ENCODE peak calls at places on chromosomes 3 and 15, in four cellular contexts. One of them, this sample, is unnamed.

GRCh38 chr3:126480251-126480650 is 4.6 kb upstream of the ZXDC start:
- DNase-seq in HepG2: no peak
- DNase-seq in GM12878: no peak
- DNase-seq in K562: no peak
- DNase-seq in this sample: no peak

GRCh38 chr3:127614928-127615592 is 13.9 kb upstream of the PODXL2 start:
- DNase-seq in HepG2: no peak
- DNase-seq in GM12878: no peak
- DNase-seq in K562: no peak
- DNase-seq in this sample: no peak

GRCh38 chr3:53274938-53275666 is 19.3 kb upstream of the TKT start:
- DNase-seq in HepG2: no peak
- DNase-seq in GM12878: no peak
- DNase-seq in K562: no peak
- DNase-seq in this sample: no peak

GRCh38 chr3:135050536-135050935 is 255.5 kb downstream of the EPHB1 start:
- DNase-seq in HepG2: no peak
- DNase-seq in GM12878: no peak
- DNase-seq in K562: no peak
- DNase-seq in this sample: no peak

GRCh38 chr3:64627471-64628321 is 60.1 kb downstream of the ADAMTS9 start:
- DNase-seq in HepG2: peak
- DNase-seq in GM12878: no peak
- DNase-seq in K562: no peak
- DNase-seq in this sample: no peak

GRCh38 chr3:98730338-98730737 is 32.8 kb upstream of the ST3GAL6 start:
- DNase-seq in HepG2: no peak
- DNase-seq in GM12878: peak
- DNase-seq in K562: no peak
- DNase-seq in this sample: no peak

GRCh38 chr3:10419637-10420232 is 85.7 kb downstream of the ATP2B2 start:
- DNase-seq in HepG2: no peak
- DNase-seq in GM12878: no peak
- DNase-seq in K562: peak
- DNase-seq in this sample: no peak

GRCh38 chr15:72168131-72168825 is 29.3 kb downstream of the GRAMD2A start:
- DNase-seq in HepG2: no peak
- DNase-seq in GM12878: no peak
- DNase-seq in K562: no peak
- DNase-seq in this sample: no peak

GRCh38 chr15:35674873-35675781 is 129.2 kb upstream of the DPH6 start:
- DNase-seq in HepG2: no peak
- DNase-seq in GM12878: peak
- DNase-seq in K562: no peak
- DNase-seq in this sample: no peak

DNA sequence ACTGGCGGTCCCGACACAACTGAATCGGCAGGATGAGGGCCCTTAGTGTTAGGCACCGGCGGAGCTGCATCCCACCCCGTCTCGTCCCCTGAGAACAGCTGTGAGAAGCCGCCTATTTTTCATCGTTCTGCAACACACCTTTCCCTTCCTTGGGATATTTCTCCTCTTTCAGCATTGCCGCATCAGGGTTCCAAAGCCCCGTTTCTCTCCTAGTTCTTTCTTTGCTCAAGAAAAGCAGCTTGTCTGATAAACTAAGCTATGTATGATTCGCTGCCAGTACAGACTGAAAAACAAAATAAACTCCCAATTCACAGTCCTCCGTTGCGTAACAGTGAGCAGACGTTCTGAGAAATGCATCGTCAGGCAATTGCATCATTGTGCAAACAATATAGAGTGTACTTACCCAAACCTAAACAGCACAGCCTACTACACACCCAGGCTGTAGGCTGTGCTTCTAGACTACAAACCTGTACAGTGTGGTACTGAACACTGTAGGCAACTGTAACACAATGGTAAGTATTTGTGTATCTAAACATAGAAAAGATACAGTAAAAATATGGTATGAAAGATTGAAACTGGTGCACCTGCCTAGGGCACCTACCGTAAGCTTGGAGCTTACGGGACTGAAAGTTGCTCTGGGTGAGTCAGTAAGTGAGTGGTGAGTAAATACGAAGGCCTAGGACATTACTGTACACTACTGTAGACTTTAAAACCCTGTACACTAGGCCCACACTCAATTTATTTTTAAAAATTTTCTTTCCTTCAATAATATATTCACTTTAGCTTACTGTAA is 8.9 kb upstream of the ADAMTS17 start:
- DNase-seq in HepG2: peak
- DNase-seq in GM12878: no peak
- DNase-seq in K562: no peak
- DNase-seq in this sample: no peak
- TF ChIP-seq ATF3 in HepG2: peak
- TF ChIP-seq ATF3 in GM12878: no peak
- TF ChIP-seq ATF3 in K562: no peak
- TF ChIP-seq ATF3 in this sample: no peak

GRCh38 chr3:153624310-153625030 is 462.4 kb downstream of the RAP2B start:
- DNase-seq in HepG2: no peak
- DNase-seq in GM12878: no peak
- DNase-seq in K562: no peak
- DNase-seq in this sample: no peak
- TF ChIP-seq BRCA1 in HepG2: no peak
- TF ChIP-seq BRCA1 in GM12878: no peak
- TF ChIP-seq BRCA1 in K562: no peak
- TF ChIP-seq BRCA1 in this sample: no peak

GRCh38 chr3:112302881-112303761 is 9.1 kb upstream of the SLC9C1 start:
- DNase-seq in HepG2: no peak
- DNase-seq in GM12878: no peak
- DNase-seq in K562: no peak
- DNase-seq in this sample: peak

GRCh38 chr3:112303811-112304325 is 9.9 kb upstream of the SLC9C1 start:
- DNase-seq in HepG2: no peak
- DNase-seq in GM12878: no peak
- DNase-seq in K562: no peak
- DNase-seq in this sample: no peak

GRCh38 chr3:112302061-112302830 is 8.2 kb upstream of the SLC9C1 start:
- DNase-seq in HepG2: no peak
- DNase-seq in GM12878: no peak
- DNase-seq in K562: peak
- DNase-seq in this sample: no peak

GRCh38 chr3:112306825-112307224 is 12.8 kb upstream of the SLC9C1 start:
- DNase-seq in HepG2: no peak
- DNase-seq in GM12878: no peak
- DNase-seq in K562: no peak
- DNase-seq in this sample: no peak

DNA sequence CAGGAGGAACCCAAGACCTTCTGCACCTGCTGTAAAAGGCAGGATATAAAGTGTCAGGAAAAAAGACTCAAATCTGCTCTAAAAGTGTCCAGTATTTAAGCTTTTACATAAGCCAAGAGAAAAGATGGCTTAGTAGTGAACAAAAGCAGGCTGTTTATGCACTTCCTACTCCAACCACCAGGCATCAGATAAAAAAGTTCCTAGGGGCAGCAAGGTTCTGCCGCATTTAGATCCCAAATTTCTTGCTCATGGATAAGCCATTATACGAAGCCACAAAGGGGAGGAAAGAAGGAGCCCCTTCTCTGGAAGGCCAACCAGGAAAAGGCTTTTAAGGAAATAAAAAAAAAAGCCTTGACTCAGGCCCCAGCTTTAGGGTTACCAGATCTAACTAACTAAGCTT is 10.6 kb upstream of the SLC9C1 start:
- DNase-seq in HepG2: no peak
- DNase-seq in GM12878: no peak
- DNase-seq in K562: no peak
- DNase-seq in this sample: no peak
- H3K4me3 ChIP-seq in HepG2: no peak
- H3K4me3 ChIP-seq in GM12878: no peak
- H3K4me3 ChIP-seq in K562: no peak
- H3K4me3 ChIP-seq in this sample: no peak

GRCh38 chr3:196120291-196120951 is 38.5 kb upstream of the TFRC start:
- DNase-seq in HepG2: no peak
- DNase-seq in GM12878: no peak
- DNase-seq in K562: no peak
- DNase-seq in this sample: no peak
- TF ChIP-seq ATF3 in HepG2: no peak
- TF ChIP-seq ATF3 in GM12878: no peak
- TF ChIP-seq ATF3 in K562: no peak
- TF ChIP-seq ATF3 in this sample: no peak

GRCh38 chr3:23760325-23760724 is 45.4 kb upstream of the UBE2E1 start:
- DNase-seq in HepG2: no peak
- DNase-seq in GM12878: no peak
- DNase-seq in K562: no peak
- DNase-seq in this sample: no peak
- TF ChIP-seq BRCA1 in HepG2: no peak
- TF ChIP-seq BRCA1 in GM12878: no peak
- TF ChIP-seq BRCA1 in K562: no peak
- TF ChIP-seq BRCA1 in this sample: no peak

DNA sequence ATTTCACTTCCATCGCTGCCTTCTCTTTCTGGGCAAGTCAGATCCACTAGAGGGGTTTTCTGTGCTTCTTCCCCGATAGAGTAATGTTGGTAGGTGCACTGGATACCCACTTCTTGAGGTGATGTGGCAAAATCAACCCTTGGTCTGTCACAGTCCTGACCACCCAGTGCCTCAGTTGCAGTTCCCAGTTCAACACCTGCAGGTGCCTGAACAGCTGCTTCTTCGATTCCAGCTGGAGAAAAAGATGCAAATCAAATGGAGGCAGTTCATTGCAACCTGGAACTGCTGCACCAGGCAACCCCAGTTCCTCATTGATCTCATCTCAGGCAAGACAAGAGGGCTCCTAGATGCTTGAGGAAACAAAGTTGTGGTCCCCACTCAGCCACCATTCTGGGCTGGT is 186.6 kb downstream of the UBE2E2 start:
- DNase-seq in HepG2: no peak
- DNase-seq in GM12878: no peak
- DNase-seq in K562: no peak
- DNase-seq in this sample: no peak
- H3K4me3 ChIP-seq in HepG2: no peak
- H3K4me3 ChIP-seq in GM12878: no peak
- H3K4me3 ChIP-seq in K562: no peak
- H3K4me3 ChIP-seq in this sample: no peak

GRCh38 chr3:169390741-169391300 is 272.7 kb downstream of the MECOM start:
- DNase-seq in HepG2: no peak
- DNase-seq in GM12878: no peak
- DNase-seq in K562: no peak
- DNase-seq in this sample: no peak
- TF ChIP-seq ATF3 in HepG2: no peak
- TF ChIP-seq ATF3 in GM12878: no peak
- TF ChIP-seq ATF3 in K562: no peak
- TF ChIP-seq ATF3 in this sample: no peak

GRCh38 chr3:16059700-16060357 is 114.7 kb upstream of the GALNT15 start:
- DNase-seq in HepG2: no peak
- DNase-seq in GM12878: no peak
- DNase-seq in K562: no peak
- DNase-seq in this sample: no peak

GRCh38 chr3:16060358-16060852 is 114.1 kb upstream of the GALNT15 start:
- DNase-seq in HepG2: peak
- DNase-seq in GM12878: no peak
- DNase-seq in K562: no peak
- DNase-seq in this sample: no peak

GRCh38 chr3:16061491-16061890 is 113.0 kb upstream of the GALNT15 start:
- DNase-seq in HepG2: no peak
- DNase-seq in GM12878: no peak
- DNase-seq in K562: no peak
- DNase-seq in this sample: no peak

GRCh38 chr3:16059081-16059537 is 115.4 kb upstream of the GALNT15 start:
- DNase-seq in HepG2: no peak
- DNase-seq in GM12878: no peak
- DNase-seq in K562: no peak
- DNase-seq in this sample: no peak

GRCh38 chr3:16060945-16061344 is 113.5 kb upstream of the GALNT15 start:
- DNase-seq in HepG2: no peak
- DNase-seq in GM12878: no peak
- DNase-seq in K562: no peak
- DNase-seq in this sample: no peak
- TF ChIP-seq BRCA1 in HepG2: no peak
- TF ChIP-seq BRCA1 in GM12878: no peak
- TF ChIP-seq BRCA1 in K562: no peak
- TF ChIP-seq BRCA1 in this sample: no peak

GRCh38 chr15:64361259-64361658 is 5.3 kb upstream of the CSNK1G1 start:
- DNase-seq in HepG2: no peak
- DNase-seq in GM12878: no peak
- DNase-seq in K562: no peak
- DNase-seq in this sample: no peak

GRCh38 chr15:64356443-64357040 is 569 bp upstream of the CSNK1G1 start:
- DNase-seq in HepG2: peak
- DNase-seq in GM12878: no peak
- DNase-seq in K562: no peak
- DNase-seq in this sample: no peak

GRCh38 chr15:64354683-64355558 is 1.1 kb downstream of the CSNK1G1 start:
- DNase-seq in HepG2: no peak
- DNase-seq in GM12878: no peak
- DNase-seq in K562: no peak
- DNase-seq in this sample: no peak

GRCh38 chr15:64351265-64351664 is 4.7 kb downstream of the CSNK1G1 start:
- DNase-seq in HepG2: no peak
- DNase-seq in GM12878: no peak
- DNase-seq in K562: no peak
- DNase-seq in this sample: no peak

GRCh38 chr15:64355559-64356442 is at the start of gene CSNK1G1:
- DNase-seq in HepG2: peak
- DNase-seq in GM12878: peak
- DNase-seq in K562: peak
- DNase-seq in this sample: peak
- H3K4me3 ChIP-seq in HepG2: peak
- H3K4me3 ChIP-seq in GM12878: peak
- H3K4me3 ChIP-seq in K562: peak
- H3K4me3 ChIP-seq in this sample: peak